ENCODE peak calls at places on chromosomes 16 and 17, in ten cellular contexts. A is GM10248, P is A549, S is fibroblast of mammary gland, R is upper lobe of right lung, M is cardiac fibroblast, H is lower leg skin, I is uterus, Y is HL-60, O is NB4. Z is an unnamed sample.
A peak's percentile ranks its signal among the peaks of the same experiment; 100 is the strongest.

GRCh38 chr16:68737730-68738590 is 868 bp downstream of the CDH1 start:
- DNase-seq in Y (no peak), M (no peak), I (peak; percentile 17), H (no peak), S (no peak), P (peak; percentile 61), A (no peak), R (peak; percentile 88), O (no peak), Z (peak; percentile 49)

GRCh38 chr17:6304894-6305612 is 129.9 kb downstream of the AIPL1 start:
- DNase-seq in M (no peak), I (no peak), R (no peak), H (no peak), Y (no peak), P (no peak), O (no peak), A (no peak), S (no peak), Z (no peak)

GRCh38 chr16:88343276-88343791 is 39.4 kb upstream of the ZNF469 start:
- DNase-seq in Y (no peak), I (no peak), P (no peak), S (no peak), O (no peak), M (no peak), H (no peak), A (no peak), R (no peak), Z (no peak)

GRCh38 chr17:46061435-46061834 is 62.4 kb downstream of the STH start:
- DNase-seq in H (no peak), S (peak; percentile 34), O (peak; percentile 27), I (no peak), A (no peak), R (no peak), M (peak; percentile 53), Y (no peak), P (peak; percentile 42), Z (no peak)

GRCh38 chr17:4947411-4948165 is 742 bp downstream of the PFN1 start:
- DNase-seq in O (peak; percentile 70), A (peak; percentile 72), M (peak; percentile 59), I (peak; percentile 71), P (peak; percentile 76), Y (peak; percentile 45), R (peak; percentile 88), H (peak; percentile 93), S (peak; percentile 39), Z (peak; percentile 81)

GRCh38 chr16:19520861-19521331 is 1.0 kb downstream of the GDE1 start:
- DNase-seq in H (no peak), S (peak; percentile 74), I (no peak), A (peak; percentile 27), O (peak; percentile 47), Y (peak; percentile 14), P (peak; percentile 44), M (no peak), R (no peak), Z (peak; percentile 17)

GRCh38 chr17:4101127-4101798 is 41.6 kb downstream of the ZZEF1 start:
- DNase-seq in H (no peak), P (peak; percentile 31), A (peak; percentile 35), M (peak; percentile 67), I (no peak), Y (no peak), R (no peak), S (no peak), O (no peak), Z (peak; percentile 41)

GRCh38 chr17:52035336-52035915 is 123.1 kb downstream of the CA10 start:
- DNase-seq in S (no peak), R (no peak), A (no peak), I (no peak), O (no peak), H (no peak), M (no peak), P (no peak), Y (no peak), Z (no peak)

GRCh38 chr16:55120408-55120807 is 189.7 kb downstream of the IRX5 start:
- DNase-seq in R (no peak), Y (peak; percentile 11), A (no peak), M (no peak), H (no peak), S (no peak), I (no peak), O (peak; percentile 57), P (peak; percentile 7), Z (no peak)

GRCh38 chr16:1770328-1771071 is 843 bp downstream of the NME3 start:
- DNase-seq in P (peak; percentile 51), Y (no peak), A (peak; percentile 76), R (peak; percentile 80), O (no peak), S (peak; percentile 75), M (peak; percentile 72), I (peak; percentile 70), H (no peak), Z (peak; percentile 86)

GRCh38 chr17:58513391-58513912 is 986 bp downstream of the MTMR4 start:
- DNase-seq in Y (no peak), S (no peak), A (peak; percentile 51), P (no peak), O (no peak), R (no peak), H (no peak), I (no peak), M (no peak), Z (peak; percentile 62)

GRCh38 chr16:64012166-64012565 is 1109.7 kb downstream of the CDH11 start:
- DNase-seq in S (peak; percentile 1), H (no peak), Y (no peak), M (peak; percentile 18), O (no peak), R (no peak), I (no peak), A (no peak), P (no peak), Z (no peak)

GRCh38 chr16:23679986-23680336 is 1.3 kb downstream of the PLK1 start:
- DNase-seq in R (no peak), H (peak; percentile 76), A (no peak), S (no peak), O (no peak), I (no peak), M (no peak), P (no peak), Y (no peak), Z (no peak)

GRCh38 chr16:31701734-31702133 is 171.9 kb upstream of the ZNF267 start:
- DNase-seq in R (no peak), Y (no peak), I (no peak), P (no peak), M (no peak), S (no peak), A (no peak), O (no peak), H (no peak), Z (no peak)

GRCh38 chr16:72787519-72788268 is 260.2 kb downstream of the ZFHX3 start:
- DNase-seq in I (peak; percentile 74), P (no peak), S (peak; percentile 91), O (peak; percentile 96), H (peak; percentile 95), A (peak; percentile 86), M (peak; percentile 94), R (peak; percentile 84), Y (peak; percentile 94), Z (peak; percentile 91)

GRCh38 chr16:81469710-81470481 is 25.3 kb downstream of the CMIP start:
- DNase-seq in A (peak; percentile 73), O (peak; percentile 98), I (no peak), M (no peak), S (no peak), H (no peak), P (no peak), R (no peak), Y (peak; percentile 85), Z (peak; percentile 74)

GRCh38 chr17:78879679-78880186 is 23.3 kb downstream of the CEP295NL start:
- DNase-seq in Y (peak; percentile 48), H (peak; percentile 93), I (peak; percentile 88), M (peak; percentile 97), R (peak; percentile 76), P (no peak), O (no peak), A (no peak), S (peak; percentile 98), Z (no peak)

GRCh38 chr17:81579298-81579697 is 27.1 kb upstream of the FAAP100 start:
- DNase-seq in A (no peak), M (no peak), Y (no peak), H (no peak), O (no peak), I (no peak), S (no peak), R (no peak), P (no peak), Z (no peak)

GRCh38 chr16:86091976-86092375 is 193.0 kb downstream of the IRF8 start:
- DNase-seq in Y (no peak), H (peak; percentile 59), M (no peak), R (peak; percentile 16), I (no peak), A (no peak), P (no peak), S (no peak), O (no peak), Z (no peak)

DNA sequence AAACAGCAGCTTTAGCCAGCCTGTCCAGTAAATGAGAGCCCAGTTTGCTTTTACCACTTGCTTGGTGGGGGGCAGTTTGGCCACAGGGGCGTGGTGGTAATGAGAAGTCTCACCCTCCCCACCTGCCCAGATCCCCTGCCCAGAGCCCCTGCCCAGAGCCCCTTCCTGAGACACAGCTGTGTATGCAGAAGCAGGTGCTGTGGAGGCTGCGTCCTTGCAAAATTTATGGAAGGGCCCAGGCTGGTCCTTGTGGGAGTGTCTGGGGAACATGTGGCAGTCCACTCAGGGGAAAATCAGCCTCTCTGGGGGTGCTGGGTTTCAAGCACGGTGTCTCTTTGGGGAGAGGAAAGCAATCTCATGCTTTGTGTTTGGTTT is 27.6 kb upstream of the LGALS9 start:
- DNase-seq in M (no peak), O (no peak), I (no peak), A (no peak), R (no peak), H (no peak), S (no peak), Y (no peak), P (no peak), Z (no peak)
- TF ChIP-seq CTCF in M (no peak), O (no peak), I (no peak), A (no peak), R (no peak), H (no peak), S (no peak), Y (no peak), P (no peak), Z (no peak)

GRCh38 chr17:73643012-73643845 is 1.0 kb downstream of the SDK2 start:
- DNase-seq in I (no peak), S (no peak), H (no peak), Y (peak; percentile 35), A (no peak), M (no peak), O (peak; percentile 14), P (peak; percentile 64), R (peak; percentile 71), Z (peak; percentile 49)
- TF ChIP-seq CTCF in I (no peak), S (peak; percentile 28), H (no peak), Y (no peak), A (peak; percentile 25), M (peak; percentile 4), O (no peak), P (peak; percentile 61), R (peak; percentile 26), Z (no peak)

GRCh38 chr17:50792132-50792531 is 24.8 kb upstream of the ANKRD40CL start:
- DNase-seq in P (no peak), I (no peak), O (no peak), H (no peak), A (no peak), S (no peak), Y (no peak), M (no peak), R (no peak), Z (no peak)
- TF ChIP-seq CTCF in P (no peak), I (no peak), O (no peak), H (no peak), A (no peak), S (no peak), Y (no peak), M (no peak), R (no peak), Z (no peak)

GRCh38 chr17:43660816-43661493 is 767 bp downstream of the MEOX1 start:
- DNase-seq in I (no peak), A (no peak), H (no peak), O (no peak), P (no peak), R (no peak), Y (no peak), M (no peak), S (no peak), Z (no peak)
- TF ChIP-seq CTCF in I (no peak), A (no peak), H (no peak), O (no peak), P (no peak), R (no peak), Y (no peak), M (no peak), S (no peak), Z (no peak)